ENCODE peak calls at places on chromosomes 16 and 17, in four cellular contexts. A is activated naive CD8-positive, alpha-beta T cell treated with anti-CD3 and anti-CD28 coated beads for 36 hours; J is Calu3; E is fibroblast of the conjunctiva. D is an unnamed sample.

GRCh38 chr17:28967240-28968135 is 16.2 kb upstream of the PHF12 start:
- DNase-seq in A (no peak), J (no peak), E (no peak), D (no peak)

GRCh38 chr17:17445925-17446665 is 30.7 kb upstream of the MED9 start:
- DNase-seq in A (no peak), J (peak; percentile 74), E (peak; percentile 26), D (peak; percentile 36)

GRCh38 chr16:9012848-9013507 is 49.3 kb upstream of the USP7 start:
- DNase-seq in A (no peak), J (no peak), E (no peak), D (no peak)

GRCh38 chr16:68564367-68564985 is 25.4 kb downstream of the ZFP90 start:
- DNase-seq in A (no peak), J (no peak), E (no peak), D (no peak)

GRCh38 chr17:73064084-73064938 is 28.2 kb downstream of the SLC39A11 start:
- DNase-seq in A (no peak), J (no peak), E (no peak), D (no peak)

GRCh38 chr17:50638572-50638850 is 3.8 kb downstream of the ABCC3 start:
- DNase-seq in A (no peak), J (no peak), E (peak; percentile 18), D (no peak)

GRCh38 chr17:43360376-43360738 is 38.4 kb upstream of the ARL4D start:
- DNase-seq in A (peak; percentile 77), J (peak; percentile 52), E (peak; percentile 81), D (peak; percentile 39)

GRCh38 chr16:19735074-19735867 is 17.2 kb downstream of the IQCK start:
- DNase-seq in A (no peak), J (no peak), E (no peak), D (no peak)

GRCh38 chr17:68204736-68205135 is 43.1 kb upstream of the AMZ2 start:
- DNase-seq in A (no peak), J (no peak), E (no peak), D (no peak)

GRCh38 chr17:17648762-17649161 is 32.5 kb upstream of the RAI1 start:
- DNase-seq in A (no peak), J (no peak), E (no peak), D (no peak)

GRCh38 chr16:57897053-57897784 is 73.7 kb downstream of the CNGB1 start:
- DNase-seq in A (no peak), J (no peak), E (no peak), D (no peak)

GRCh38 chr17:71084219-71084618 is 914.9 kb downstream of the KCNJ2 start:
- DNase-seq in A (no peak), J (peak; percentile 67), E (no peak), D (peak; percentile 51)

GRCh38 chr16:84999200-84999599 is 12.1 kb downstream of the ZDHHC7 start:
- DNase-seq in A (no peak), J (no peak), E (no peak), D (no peak)

GRCh38 chr16:57823836-57824235 is 21.5 kb upstream of the KIFC3 start:
- DNase-seq in A (no peak), J (no peak), E (no peak), D (no peak)

D was measured in colonic mucosa.